ENCODE peak calls at places on chromosomes 11 and 22, in seven cellular contexts. A is A549, N is SK-N-SH, S is WTC11, D is HepG2, I is GM12878, P is K562. R is an unnamed sample.

GRCh38 chr11:92070026-92070889 is 154.4 kb upstream of the FAT3 start:
- DNase-seq in A (no peak), N (no peak), S (no peak), D (no peak), I (no peak), P (no peak), R (no peak)

GRCh38 chr11:69158301-69159152 is 2.8 kb downstream of the SMIM38 start:
- DNase-seq in A (no peak), N (no peak), S (no peak), D (no peak), I (no peak), P (no peak), R (no peak)

GRCh38 chr22:39634530-39635399 is 64.2 kb downstream of the CACNA1I start:
- DNase-seq in A (peak; percentile 78), N (no peak), S (no peak), D (peak; percentile 12), I (no peak), P (peak; percentile 78), R (peak; percentile 52)

GRCh38 chr11:42521994-42522393 is 789.8 kb upstream of the API5 start:
- DNase-seq in A (no peak), N (no peak), S (no peak), D (no peak), I (no peak), P (no peak), R (peak; percentile 18)

GRCh38 chr11:1727861-1728260 is 22.5 kb downstream of the IFITM10 start:
- DNase-seq in A (no peak), N (no peak), S (no peak), D (no peak), I (no peak), P (no peak), R (no peak)

GRCh38 chr11:108902027-108902469 is 237.2 kb downstream of the DDX10 start:
- DNase-seq in A (no peak), N (no peak), S (no peak), D (peak; percentile 10), I (no peak), P (no peak), R (no peak)

GRCh38 chr11:123457187-123457770 is 27.2 kb downstream of the GRAMD1B start:
- DNase-seq in A (no peak), N (no peak), S (no peak), D (no peak), I (no peak), P (no peak), R (peak; percentile 67)

GRCh38 chr11:91011503-91011902 is 788.7 kb upstream of the CHORDC1 start:
- DNase-seq in A (no peak), N (no peak), S (no peak), D (no peak), I (no peak), P (no peak), R (no peak)

DNA sequence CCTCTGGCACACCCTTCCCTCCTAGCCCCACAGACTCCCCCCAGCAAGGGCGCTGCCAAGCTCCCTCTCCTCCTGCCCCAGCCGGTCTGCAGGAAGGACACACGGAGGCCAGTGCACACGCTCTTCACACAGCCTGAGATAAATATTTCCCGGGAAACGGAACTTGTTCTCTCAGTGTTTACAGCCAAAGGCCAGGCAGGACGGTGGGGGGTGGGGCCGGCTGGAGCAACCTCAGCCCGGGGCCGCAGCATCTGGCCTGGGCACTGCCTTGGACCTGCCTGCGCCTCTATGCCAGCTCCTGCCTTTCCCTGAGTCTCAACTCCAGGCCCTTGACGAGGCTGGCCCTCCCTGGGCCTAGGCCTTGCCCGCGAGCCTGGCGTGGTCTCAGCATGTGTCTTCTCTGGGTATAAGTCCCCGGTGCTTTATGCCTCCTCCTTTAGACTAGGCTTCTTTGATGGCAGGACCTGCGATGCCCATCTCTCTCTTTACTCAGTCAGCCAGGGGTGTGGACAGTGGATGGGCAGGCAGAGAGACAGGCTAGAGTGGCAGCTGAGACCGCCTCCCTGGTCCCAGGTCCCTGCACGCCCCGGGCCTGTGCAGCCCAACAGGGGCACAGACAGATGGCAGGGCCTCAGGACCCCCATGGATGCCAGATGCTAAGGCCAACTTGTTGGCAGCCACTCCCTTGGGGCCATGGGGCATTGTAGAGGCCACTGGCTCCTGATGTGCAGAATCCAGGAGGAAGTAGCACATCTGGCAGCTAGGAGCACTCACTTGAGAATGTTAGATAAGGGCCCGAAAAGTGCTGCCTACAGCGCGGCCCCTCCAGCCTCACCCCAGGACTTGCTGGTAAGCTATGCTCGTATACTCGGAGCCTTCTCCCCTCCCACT is 48.2 kb downstream of the PDE2A start:
- DNase-seq in A (no peak), N (peak; percentile 84), S (no peak), D (peak; percentile 53), I (no peak), P (peak; percentile 58), R (no peak)
- TF ChIP-seq MAX in A (no peak), N (no peak), S (no peak), D (peak; percentile 55), I (no peak), P (peak; percentile 4), R (no peak)

DNA sequence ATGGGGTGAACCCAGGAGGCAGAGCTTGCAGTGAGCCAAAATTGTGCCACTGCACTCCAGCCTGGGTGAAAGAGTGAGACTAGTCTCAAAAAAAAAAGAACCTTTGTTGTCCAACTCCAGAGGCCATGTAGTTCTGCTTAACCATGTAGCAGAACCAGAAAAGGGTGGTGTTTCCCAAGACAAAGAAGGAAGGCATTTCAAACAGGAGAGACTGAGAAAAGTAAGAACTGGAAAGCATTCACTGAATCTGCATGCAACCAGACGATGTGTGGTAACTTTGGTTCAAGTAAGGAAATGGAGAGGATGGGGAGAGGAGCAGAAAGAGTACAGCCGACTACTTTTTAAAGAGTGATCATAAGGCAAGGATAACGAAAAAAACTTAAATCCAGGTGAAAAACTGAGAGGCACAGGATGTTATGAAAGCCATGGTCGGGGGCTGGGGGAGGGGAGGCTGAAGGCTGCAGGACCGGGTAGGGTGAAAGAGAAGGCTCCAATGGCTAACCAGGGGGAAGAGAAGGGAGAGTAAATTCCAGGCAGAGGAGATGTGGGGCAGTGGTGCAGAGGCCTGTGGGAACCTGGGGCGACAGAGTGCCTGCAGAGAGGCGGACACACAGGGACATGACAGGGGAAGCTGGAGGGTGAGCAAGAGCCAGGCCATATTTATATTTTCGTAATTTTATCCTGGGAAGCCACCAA is 48.8 kb downstream of the MAPK1 start:
- DNase-seq in A (no peak), N (no peak), S (no peak), D (no peak), I (no peak), P (no peak), R (peak; percentile 24)
- TF ChIP-seq MAX in A (no peak), N (no peak), S (no peak), D (no peak), I (no peak), P (no peak), R (no peak)

DNA sequence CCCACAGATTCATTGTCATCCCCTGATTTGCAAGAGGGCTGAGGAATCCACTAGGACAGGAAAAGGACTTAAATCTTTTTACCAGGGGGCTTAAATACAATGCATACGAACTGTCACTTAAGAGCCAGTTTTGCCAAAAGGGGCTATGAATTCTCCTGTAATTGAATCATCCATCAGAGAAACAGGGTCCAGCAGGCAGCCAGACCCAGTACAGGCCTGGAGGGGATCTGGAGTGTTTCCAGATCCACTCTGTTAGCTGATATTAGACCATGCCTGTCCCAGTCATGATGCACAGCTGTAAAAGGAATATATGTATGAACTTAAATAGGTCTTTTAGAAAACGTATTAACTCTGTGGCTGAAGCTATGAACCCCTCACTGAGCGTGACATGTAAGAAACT is 53.8 kb upstream of the PRSS23 start:
- DNase-seq in A (no peak), N (peak; percentile 64), S (no peak), D (no peak), I (no peak), P (no peak), R (no peak)
- TF ChIP-seq MAX in A (no peak), N (no peak), S (no peak), D (no peak), I (no peak), P (no peak), R (no peak)

DNA sequence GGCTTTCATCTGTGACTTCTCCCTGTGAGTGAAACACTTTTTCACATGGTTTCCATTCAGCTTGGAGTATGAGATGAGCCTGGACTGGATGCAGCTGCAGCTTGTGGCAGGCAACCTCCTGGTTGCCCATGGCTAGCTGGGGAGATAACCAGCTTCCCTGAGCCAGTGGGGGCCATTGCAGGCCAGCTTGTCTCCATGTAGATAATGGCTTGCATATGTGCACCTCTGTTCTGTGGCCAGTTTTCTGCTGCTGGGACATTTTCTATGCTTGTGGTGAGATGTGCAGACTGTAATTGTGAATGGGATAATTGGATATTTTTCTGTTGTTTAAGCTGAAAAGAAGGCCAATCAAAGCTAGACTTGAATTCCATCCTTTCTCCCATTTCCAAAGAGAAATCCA is 38.5 kb downstream of the INSC start:
- DNase-seq in A (no peak), N (no peak), S (no peak), D (no peak), I (no peak), P (no peak), R (no peak)
- TF ChIP-seq MAX in A (no peak), N (no peak), S (no peak), D (no peak), I (no peak), P (no peak), R (no peak)

DNA sequence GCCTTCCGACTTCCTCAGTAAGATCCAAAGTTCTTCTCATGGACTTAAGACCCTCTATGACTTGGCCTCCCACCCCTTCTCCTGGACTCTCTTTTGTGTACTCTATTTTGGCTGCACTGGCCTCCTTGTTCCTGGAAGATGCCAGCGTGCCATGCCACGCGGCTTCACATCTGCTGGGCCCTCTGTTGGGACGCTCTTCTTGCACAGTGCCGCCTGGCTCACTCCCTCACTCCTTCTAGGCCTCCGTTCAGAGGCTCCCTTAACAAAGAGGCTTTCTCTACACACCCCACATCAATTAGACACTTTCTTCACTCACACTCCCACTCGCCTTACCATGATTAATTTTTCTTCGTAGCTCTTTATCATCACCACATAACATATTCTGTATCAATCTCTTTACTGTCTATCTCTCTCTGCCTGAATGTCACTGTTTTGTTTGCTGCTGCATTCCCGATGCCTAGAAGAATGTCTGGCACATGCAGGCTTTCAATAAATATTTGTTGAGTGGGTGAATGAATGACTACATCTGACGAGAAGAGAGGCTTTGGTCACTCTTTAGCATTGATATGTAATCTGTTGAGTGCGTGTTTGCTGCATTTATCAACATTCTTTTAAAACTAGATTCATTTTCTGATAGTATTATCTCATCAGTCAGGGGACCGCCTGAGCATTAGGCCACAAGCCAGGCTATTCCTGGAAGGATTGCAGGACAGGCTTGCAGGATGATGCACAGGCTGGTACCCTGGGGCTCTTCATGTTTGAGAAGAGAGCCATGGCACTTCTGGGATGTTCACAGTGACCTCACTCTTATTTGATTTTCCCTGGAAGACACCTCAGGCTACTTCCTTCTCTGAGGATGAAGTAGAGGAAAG is 60.6 kb upstream of the AMPD3 start:
- DNase-seq in A (peak; percentile 80), N (peak; percentile 72), S (no peak), D (peak; percentile 62), I (no peak), P (no peak), R (no peak)
- TF ChIP-seq MAX in A (peak; percentile 79), N (peak; percentile 46), S (no peak), D (no peak), I (no peak), P (no peak), R (no peak)

DNA sequence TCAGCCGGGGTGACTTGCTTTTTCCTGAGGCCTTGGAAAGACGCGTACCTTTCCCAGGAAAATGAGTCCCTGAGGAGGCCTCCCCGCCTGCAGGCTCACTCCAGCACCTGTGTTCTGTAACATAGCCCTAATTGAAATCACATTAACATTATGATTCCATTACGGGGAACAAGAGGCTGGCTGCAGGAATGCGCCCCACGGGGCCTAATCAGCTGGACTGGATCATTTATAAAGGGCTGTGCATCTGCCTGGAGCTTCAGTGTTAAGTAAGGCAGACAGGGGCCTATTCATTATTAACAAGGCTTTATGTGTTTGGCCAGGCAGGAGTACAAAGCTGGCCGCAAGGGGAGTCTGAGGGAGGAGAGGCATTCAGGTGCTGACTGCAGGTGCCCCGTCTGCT is 41.9 kb upstream of the TSPAN18 start:
- DNase-seq in A (no peak), N (no peak), S (no peak), D (no peak), I (no peak), P (no peak), R (no peak)
- TF ChIP-seq MAX in A (no peak), N (no peak), S (no peak), D (no peak), I (no peak), P (no peak), R (no peak)

R was measured in NB4.